ENCODE peak calls at places on chromosome 22, in ten cellular contexts. U is CD8-positive, alpha-beta T cell; O is activated CD4-positive, alpha-beta T cell treated with anti-CD3 and anti-CD28 coated beads for 36 hours; J is IMR-90; G is activated T-helper 17 cell treated with anti-CD3 and anti-CD28 coated beads, Interleukin-2, amount 50 U/mL, for 72 hours; H is left lung; Z is pancreas; Y is naive B cell; K is activated CD8-positive, alpha-beta memory T cell treated with anti-CD3 and anti-CD28 coated beads, Interleukin-2, amount 10 ng/mL, durations not matched to agents 7 days and 5 days; S is lower lobe of right lung. A is an unnamed sample.
A peak's percentile ranks its signal among the peaks of the same experiment; 100 is the strongest.

GRCh38 chr22:30575859-30576258 is 1.4 kb upstream of the GAL3ST1 start:
- ATAC-seq in Y (no peak), S (no peak), K (no peak), G (no peak), O (no peak), H (no peak), U (no peak), Z (peak; percentile 32), J (no peak), A (no peak)

GRCh38 chr22:30048711-30049110 is 31.6 kb upstream of the HORMAD2 start:
- ATAC-seq in G (no peak), U (no peak), K (no peak), H (no peak), Z (no peak), S (no peak), O (no peak), J (no peak), Y (no peak), A (no peak)

GRCh38 chr22:24367841-24368240 is 59.6 kb upstream of the ADORA2A start:
- ATAC-seq in J (peak; percentile 79), O (no peak), K (no peak), S (no peak), H (no peak), U (no peak), G (no peak), Y (no peak), Z (no peak), A (no peak)

GRCh38 chr22:38110863-38111852 is 674 bp upstream of the BAIAP2L2 start:
- ATAC-seq in K (no peak), Y (no peak), Z (no peak), U (no peak), O (no peak), S (no peak), H (peak; percentile 68), G (no peak), J (no peak), A (no peak)

GRCh38 chr22:24008022-24008283 is 2.7 kb upstream of the GSTT4 start:
- ATAC-seq in J (no peak), K (no peak), Y (no peak), G (no peak), H (no peak), Z (no peak), U (no peak), O (no peak), S (no peak), A (no peak)

GRCh38 chr22:30225220-30225922 is 21.2 kb downstream of the LIF start:
- ATAC-seq in G (no peak), H (no peak), K (no peak), S (no peak), O (no peak), J (no peak), U (no peak), Z (no peak), Y (no peak), A (no peak)

GRCh38 chr22:38257170-38257569 is 15.6 kb downstream of the TMEM184B start:
- ATAC-seq in Z (peak; percentile 9), J (peak; percentile 77), U (no peak), H (peak; percentile 12), K (no peak), S (no peak), O (no peak), G (no peak), Y (no peak), A (no peak)

GRCh38 chr22:46726066-46726985 is 11.7 kb downstream of the CERK start:
- ATAC-seq in O (no peak), J (no peak), U (no peak), G (no peak), Z (peak; percentile 59), Y (no peak), K (no peak), S (no peak), H (no peak), A (peak; percentile 39)

GRCh38 chr22:25375683-25376082 is 156.2 kb downstream of the CRYBB2 start:
- ATAC-seq in Y (no peak), S (no peak), H (no peak), G (no peak), U (no peak), Z (no peak), O (no peak), J (no peak), K (no peak), A (no peak)

GRCh38 chr22:50612168-50612714 is 11.6 kb downstream of the MAPK8IP2 start:
- ATAC-seq in H (no peak), K (no peak), Y (no peak), G (no peak), O (peak; percentile 27), J (no peak), U (peak; percentile 11), Z (no peak), S (no peak), A (no peak)

GRCh38 chr22:39368402-39368801 is 18.6 kb downstream of the SYNGR1 start:
- ATAC-seq in K (no peak), Z (no peak), Y (peak; percentile 16), H (no peak), S (no peak), U (no peak), J (no peak), O (no peak), G (no peak), A (no peak)

GRCh38 chr22:45934659-45935341 is 42.2 kb downstream of the WNT7B start:
- ATAC-seq in H (peak; percentile 83), Y (no peak), J (peak; percentile 85), O (no peak), Z (peak; percentile 87), G (no peak), S (peak; percentile 75), U (no peak), K (no peak), A (no peak)

GRCh38 chr22:22802346-22802970 is 85.2 kb upstream of the IGLL5 start:
- ATAC-seq in H (no peak), K (peak; percentile 36), U (peak; percentile 86), G (no peak), J (no peak), Z (no peak), Y (peak; percentile 28), O (peak; percentile 68), S (no peak), A (no peak)

GRCh38 chr22:37493979-37494378 is 7.8 kb upstream of the MFNG start:
- ATAC-seq in G (no peak), Y (no peak), O (no peak), Z (no peak), K (no peak), H (no peak), J (no peak), S (no peak), U (no peak), A (no peak)

GRCh38 chr22:38290347-38290746 is 17.5 kb upstream of the TMEM184B start:
- ATAC-seq in H (no peak), S (no peak), J (no peak), G (no peak), Z (no peak), K (no peak), U (no peak), Y (no peak), O (no peak), A (no peak)

GRCh38 chr22:18057568-18058209 is 20.1 kb upstream of the PEX26 start:
- ATAC-seq in J (peak; percentile 71), U (peak; percentile 29), H (peak; percentile 71), K (no peak), G (peak; percentile 39), Y (peak; percentile 90), O (no peak), Z (peak; percentile 68), S (peak; percentile 64), A (peak; percentile 92)

GRCh38 chr22:30416403-30416802 is 9.2 kb upstream of the MTFP1 start:
- ATAC-seq in O (no peak), S (no peak), K (no peak), U (no peak), G (no peak), Y (no peak), Z (no peak), H (no peak), J (no peak), A (no peak)

GRCh38 chr22:32079110-32080089 is 36.3 kb downstream of the SLC5A1 start:
- ATAC-seq in Z (peak; percentile 86), Y (no peak), S (peak; percentile 76), K (no peak), J (peak; percentile 91), G (no peak), U (no peak), O (no peak), H (peak; percentile 74), A (no peak)

GRCh38 chr22:49790912-49791311 is 36.8 kb downstream of the BRD1 start:
- ATAC-seq in K (no peak), H (no peak), Y (no peak), G (no peak), Z (no peak), O (no peak), J (no peak), U (no peak), S (no peak), A (no peak)

GRCh38 chr22:32904044-32904443 is 102.5 kb downstream of the TIMP3 start:
- ATAC-seq in J (peak; percentile 85), G (no peak), Y (no peak), Z (peak; percentile 69), H (peak; percentile 78), K (no peak), S (peak; percentile 69), O (peak; percentile 69), U (no peak), A (no peak)

GRCh38 chr22:41398921-41399320 is 17.2 kb downstream of the TEF start:
- ATAC-seq in Z (no peak), O (no peak), J (no peak), Y (no peak), H (no peak), U (no peak), S (no peak), G (no peak), K (no peak), A (no peak)

GRCh38 chr22:19691721-19692341 is 22.5 kb upstream of the SEPTIN5 start:
- ATAC-seq in J (peak; percentile 94), K (no peak), S (peak; percentile 59), H (peak; percentile 74), O (no peak), U (no peak), G (no peak), Y (no peak), Z (peak; percentile 51), A (no peak)

GRCh38 chr22:16609548-16610261 is 17.1 kb upstream of the CCT8L2 start:
- ATAC-seq in H (no peak), Y (no peak), O (no peak), K (no peak), S (no peak), J (no peak), U (no peak), G (no peak), Z (peak; percentile 48), A (no peak)

GRCh38 chr22:19537941-19538488 is 13.8 kb upstream of the CLDN5 start:
- ATAC-seq in S (no peak), U (no peak), G (no peak), J (no peak), Y (no peak), K (no peak), Z (no peak), H (no peak), O (no peak), A (no peak)

GRCh38 chr22:19120829-19121630 is 1.2 kb downstream of the DGCR2 start:
- ATAC-seq in J (peak; percentile 24), O (peak; percentile 8), Y (no peak), G (no peak), H (peak; percentile 62), K (no peak), Z (peak; percentile 60), S (peak; percentile 76), U (no peak), A (no peak)

GRCh38 chr22:28711820-28712777 is 29.5 kb downstream of the CHEK2 start:
- ATAC-seq in S (peak; percentile 89), Z (peak; percentile 68), K (no peak), O (no peak), G (no peak), H (peak; percentile 80), Y (no peak), J (peak; percentile 81), U (no peak), A (no peak)

GRCh38 chr22:22997988-22998387 is 72.3 kb upstream of the GNAZ start:
- ATAC-seq in Y (no peak), Z (no peak), U (no peak), O (no peak), K (no peak), J (no peak), S (no peak), H (no peak), G (no peak), A (no peak)

GRCh38 chr22:50346415-50346945 is 3.4 kb downstream of the PPP6R2 start:
- ATAC-seq in K (no peak), G (no peak), Z (no peak), U (no peak), H (no peak), S (no peak), Y (no peak), O (no peak), J (no peak), A (no peak)

A was measured in stimulated activated memory B cell treated with anti-CD40 and anti-IgM and Interleukin-4, amounts not matched to agents 10 μg/mL and 1 μg/mL and 100 μg/mL, for 72 hours.